ENCODE peak calls at places on chromosome 20, in nine cellular contexts. One of them, this sample, is unnamed.

GRCh38 chr20:41531876-41532275 is 86.3 kb downstream of the CHD6 start:
- DNase-seq in mucosa of descending colon: no peak
- DNase-seq in tibial artery: no peak
- DNase-seq in NCI-H2029 treated with DMSO at 0.1 percent for 48 hours: no peak
- DNase-seq in stimulated activated naive CD8-positive, alpha-beta T cell treated with anti-CD3 and anti-CD28 coated beads, Interleukin-15, Interleukin-2, amounts not matched to agents 100 U/mL and 50 U/mL, for 24 hours: no peak
- DNase-seq in HEK293T: no peak
- DNase-seq in left ventricle myocardium inferior: no peak
- DNase-seq in right cardiac atrium: no peak
- DNase-seq in nucleus accumbens: no peak
- DNase-seq in this sample: no peak

GRCh38 chr20:9392892-9393857 is 121.2 kb upstream of the LAMP5 start:
- DNase-seq in mucosa of descending colon: peak; percentile 65
- DNase-seq in tibial artery: peak; percentile 81
- DNase-seq in NCI-H2029 treated with DMSO at 0.1 percent for 48 hours: peak; percentile 34
- DNase-seq in stimulated activated naive CD8-positive, alpha-beta T cell treated with anti-CD3 and anti-CD28 coated beads, Interleukin-15, Interleukin-2, amounts not matched to agents 100 U/mL and 50 U/mL, for 24 hours: no peak
- DNase-seq in HEK293T: peak; percentile 74
- DNase-seq in left ventricle myocardium inferior: peak; percentile 58
- DNase-seq in right cardiac atrium: peak; percentile 80
- DNase-seq in nucleus accumbens: peak; percentile 38
- DNase-seq in this sample: peak; percentile 34

GRCh38 chr20:11432407-11432806 is 485.3 kb upstream of the BTBD3 start:
- DNase-seq in mucosa of descending colon: no peak
- DNase-seq in tibial artery: no peak
- DNase-seq in NCI-H2029 treated with DMSO at 0.1 percent for 48 hours: no peak
- DNase-seq in stimulated activated naive CD8-positive, alpha-beta T cell treated with anti-CD3 and anti-CD28 coated beads, Interleukin-15, Interleukin-2, amounts not matched to agents 100 U/mL and 50 U/mL, for 24 hours: no peak
- DNase-seq in HEK293T: no peak
- DNase-seq in left ventricle myocardium inferior: no peak
- DNase-seq in right cardiac atrium: no peak
- DNase-seq in nucleus accumbens: no peak
- DNase-seq in this sample: no peak

GRCh38 chr20:59830107-59831023 is 103.1 kb downstream of the SYCP2 start:
- DNase-seq in mucosa of descending colon: no peak
- DNase-seq in tibial artery: no peak
- DNase-seq in NCI-H2029 treated with DMSO at 0.1 percent for 48 hours: peak; percentile 66
- DNase-seq in stimulated activated naive CD8-positive, alpha-beta T cell treated with anti-CD3 and anti-CD28 coated beads, Interleukin-15, Interleukin-2, amounts not matched to agents 100 U/mL and 50 U/mL, for 24 hours: no peak
- DNase-seq in HEK293T: no peak
- DNase-seq in left ventricle myocardium inferior: peak; percentile 41
- DNase-seq in right cardiac atrium: no peak
- DNase-seq in nucleus accumbens: no peak
- DNase-seq in this sample: no peak

GRCh38 chr20:18999076-18999475 is 185.5 kb downstream of the SCP2D1 start:
- DNase-seq in mucosa of descending colon: no peak
- DNase-seq in tibial artery: no peak
- DNase-seq in NCI-H2029 treated with DMSO at 0.1 percent for 48 hours: no peak
- DNase-seq in stimulated activated naive CD8-positive, alpha-beta T cell treated with anti-CD3 and anti-CD28 coated beads, Interleukin-15, Interleukin-2, amounts not matched to agents 100 U/mL and 50 U/mL, for 24 hours: no peak
- DNase-seq in HEK293T: no peak
- DNase-seq in left ventricle myocardium inferior: no peak
- DNase-seq in right cardiac atrium: no peak
- DNase-seq in nucleus accumbens: no peak
- DNase-seq in this sample: no peak

GRCh38 chr20:33024609-33025317 is 6.7 kb upstream of the BPIFB6 start:
- DNase-seq in mucosa of descending colon: no peak
- DNase-seq in tibial artery: no peak
- DNase-seq in NCI-H2029 treated with DMSO at 0.1 percent for 48 hours: no peak
- DNase-seq in stimulated activated naive CD8-positive, alpha-beta T cell treated with anti-CD3 and anti-CD28 coated beads, Interleukin-15, Interleukin-2, amounts not matched to agents 100 U/mL and 50 U/mL, for 24 hours: no peak
- DNase-seq in HEK293T: no peak
- DNase-seq in left ventricle myocardium inferior: no peak
- DNase-seq in right cardiac atrium: no peak
- DNase-seq in nucleus accumbens: no peak
- DNase-seq in this sample: no peak

GRCh38 chr20:63238491-63239126 is 2.9 kb downstream of the BIRC7 start:
- DNase-seq in mucosa of descending colon: no peak
- DNase-seq in tibial artery: no peak
- DNase-seq in NCI-H2029 treated with DMSO at 0.1 percent for 48 hours: no peak
- DNase-seq in stimulated activated naive CD8-positive, alpha-beta T cell treated with anti-CD3 and anti-CD28 coated beads, Interleukin-15, Interleukin-2, amounts not matched to agents 100 U/mL and 50 U/mL, for 24 hours: no peak
- DNase-seq in HEK293T: no peak
- DNase-seq in left ventricle myocardium inferior: no peak
- DNase-seq in right cardiac atrium: no peak
- DNase-seq in nucleus accumbens: peak; percentile 51
- DNase-seq in this sample: no peak

GRCh38 chr20:4684837-4685413 is 36.8 kb upstream of the PRND start:
- DNase-seq in mucosa of descending colon: no peak
- DNase-seq in tibial artery: no peak
- DNase-seq in NCI-H2029 treated with DMSO at 0.1 percent for 48 hours: no peak
- DNase-seq in stimulated activated naive CD8-positive, alpha-beta T cell treated with anti-CD3 and anti-CD28 coated beads, Interleukin-15, Interleukin-2, amounts not matched to agents 100 U/mL and 50 U/mL, for 24 hours: peak; percentile 25
- DNase-seq in HEK293T: no peak
- DNase-seq in left ventricle myocardium inferior: no peak
- DNase-seq in right cardiac atrium: no peak
- DNase-seq in nucleus accumbens: no peak
- DNase-seq in this sample: no peak

GRCh38 chr20:51456511-51457280 is 85.8 kb downstream of the NFATC2 start:
- DNase-seq in mucosa of descending colon: peak; percentile 92
- DNase-seq in tibial artery: peak; percentile 99
- DNase-seq in NCI-H2029 treated with DMSO at 0.1 percent for 48 hours: peak; percentile 91
- DNase-seq in stimulated activated naive CD8-positive, alpha-beta T cell treated with anti-CD3 and anti-CD28 coated beads, Interleukin-15, Interleukin-2, amounts not matched to agents 100 U/mL and 50 U/mL, for 24 hours: peak; percentile 23
- DNase-seq in HEK293T: no peak
- DNase-seq in left ventricle myocardium inferior: peak; percentile 95
- DNase-seq in right cardiac atrium: peak; percentile 98
- DNase-seq in nucleus accumbens: peak; percentile 81
- DNase-seq in this sample: peak; percentile 98

GRCh38 chr20:20441259-20441658 is 73.4 kb downstream of the INSM1 start:
- DNase-seq in mucosa of descending colon: peak; percentile 22
- DNase-seq in tibial artery: no peak
- DNase-seq in NCI-H2029 treated with DMSO at 0.1 percent for 48 hours: no peak
- DNase-seq in stimulated activated naive CD8-positive, alpha-beta T cell treated with anti-CD3 and anti-CD28 coated beads, Interleukin-15, Interleukin-2, amounts not matched to agents 100 U/mL and 50 U/mL, for 24 hours: no peak
- DNase-seq in HEK293T: no peak
- DNase-seq in left ventricle myocardium inferior: no peak
- DNase-seq in right cardiac atrium: no peak
- DNase-seq in nucleus accumbens: no peak
- DNase-seq in this sample: no peak

GRCh38 chr20:51404297-51405060 is 138.0 kb downstream of the NFATC2 start:
- DNase-seq in mucosa of descending colon: peak; percentile 55
- DNase-seq in tibial artery: no peak
- DNase-seq in NCI-H2029 treated with DMSO at 0.1 percent for 48 hours: no peak
- DNase-seq in stimulated activated naive CD8-positive, alpha-beta T cell treated with anti-CD3 and anti-CD28 coated beads, Interleukin-15, Interleukin-2, amounts not matched to agents 100 U/mL and 50 U/mL, for 24 hours: peak; percentile 80
- DNase-seq in HEK293T: no peak
- DNase-seq in left ventricle myocardium inferior: no peak
- DNase-seq in right cardiac atrium: no peak
- DNase-seq in nucleus accumbens: no peak
- DNase-seq in this sample: no peak

GRCh38 chr20:2163312-2163711 is 61.7 kb downstream of the STK35 start:
- DNase-seq in mucosa of descending colon: no peak
- DNase-seq in tibial artery: peak; percentile 38
- DNase-seq in NCI-H2029 treated with DMSO at 0.1 percent for 48 hours: no peak
- DNase-seq in stimulated activated naive CD8-positive, alpha-beta T cell treated with anti-CD3 and anti-CD28 coated beads, Interleukin-15, Interleukin-2, amounts not matched to agents 100 U/mL and 50 U/mL, for 24 hours: no peak
- DNase-seq in HEK293T: no peak
- DNase-seq in left ventricle myocardium inferior: no peak
- DNase-seq in right cardiac atrium: no peak
- DNase-seq in nucleus accumbens: no peak
- DNase-seq in this sample: no peak

GRCh38 chr20:38645318-38645717 is 43.7 kb downstream of the ARHGAP40 start:
- DNase-seq in mucosa of descending colon: no peak
- DNase-seq in tibial artery: no peak
- DNase-seq in NCI-H2029 treated with DMSO at 0.1 percent for 48 hours: no peak
- DNase-seq in stimulated activated naive CD8-positive, alpha-beta T cell treated with anti-CD3 and anti-CD28 coated beads, Interleukin-15, Interleukin-2, amounts not matched to agents 100 U/mL and 50 U/mL, for 24 hours: no peak
- DNase-seq in HEK293T: no peak
- DNase-seq in left ventricle myocardium inferior: no peak
- DNase-seq in right cardiac atrium: no peak
- DNase-seq in nucleus accumbens: no peak
- DNase-seq in this sample: no peak